ENCODE peak calls at places on chromosomes 6 and 20, in six cellular contexts. R is fibroblast of lung, P is MM.1S, C is astrocyte of the spinal cord, Z is neural crest cell, Q is AG09319. K is an unnamed sample.

GRCh38 chr6:113690255-113690956 is 166.7 kb upstream of the MARCKS start:
- DNase-seq in Q (no peak), C (peak), Z (no peak), P (peak), R (peak), K (no peak)

GRCh38 chr6:108989700-108990099 is 104.9 kb downstream of the SESN1 start:
- DNase-seq in Z (no peak), P (no peak), Q (no peak), R (no peak), C (no peak), K (no peak)

GRCh38 chr6:168514216-168514615 is 73.2 kb downstream of the SMOC2 start:
- DNase-seq in C (no peak), Q (no peak), Z (no peak), P (no peak), R (peak), K (no peak)

GRCh38 chr6:160215232-160215631 is 43.4 kb downstream of the SLC22A2 start:
- DNase-seq in Q (no peak), C (no peak), R (peak), P (no peak), Z (no peak), K (no peak)

GRCh38 chr6:130810307-130811030 is 16.7 kb upstream of the SMLR1 start:
- DNase-seq in P (no peak), Q (no peak), C (peak), Z (no peak), R (peak), K (no peak)

GRCh38 chr6:93105017-93105416 is 314.3 kb downstream of the EPHA7 start:
- DNase-seq in Z (no peak), R (peak), C (peak), Q (no peak), P (no peak), K (no peak)

GRCh38 chr20:53899351-53900167 is 170.8 kb downstream of the BCAS1 start:
- DNase-seq in Z (no peak), C (peak), R (peak), Q (no peak), P (peak), K (no peak)

GRCh38 chr6:168683621-168684020 is 242.6 kb downstream of the SMOC2 start:
- DNase-seq in C (no peak), Z (no peak), Q (no peak), P (no peak), R (no peak), K (no peak)

GRCh38 chr6:106895703-106896040 is 78.9 kb downstream of the CD24 start:
- DNase-seq in C (no peak), P (no peak), R (no peak), Q (no peak), Z (no peak), K (no peak)

GRCh38 chr6:125792172-125792571 is 1.4 kb downstream of the NCOA7 start:
- DNase-seq in C (no peak), R (no peak), Q (no peak), P (no peak), Z (no peak), K (no peak)

GRCh38 chr6:127186889-127187288 is 68.4 kb downstream of the RSPO3 start:
- DNase-seq in Z (peak), P (peak), C (no peak), R (no peak), Q (no peak), K (no peak)

GRCh38 chr20:49887828-49888340 is 27.4 kb downstream of the SPATA2 start:
- DNase-seq in Q (no peak), C (no peak), P (no peak), Z (no peak), R (no peak), K (no peak)

GRCh38 chr6:157956171-157956730 is 25.4 kb upstream of the SYNJ2 start:
- DNase-seq in Q (no peak), P (no peak), C (no peak), R (no peak), Z (no peak), K (no peak)

GRCh38 chr6:164013480-164014208 is 599.1 kb downstream of the QKI start:
- DNase-seq in P (no peak), R (peak), Z (no peak), Q (no peak), C (no peak), K (no peak)

GRCh38 chr20:58719258-58719657 is 26.7 kb downstream of the NPEPL1 start:
- DNase-seq in C (no peak), P (no peak), R (no peak), Z (no peak), Q (no peak), K (peak)

GRCh38 chr6:148653138-148653776 is 93.6 kb upstream of the UST start:
- DNase-seq in Z (no peak), P (no peak), C (peak), Q (no peak), R (peak), K (no peak)

GRCh38 chr6:90894285-90895144 is 307.6 kb upstream of the MAP3K7 start:
- DNase-seq in C (no peak), Z (no peak), Q (no peak), R (no peak), P (no peak), K (no peak)

DNA sequence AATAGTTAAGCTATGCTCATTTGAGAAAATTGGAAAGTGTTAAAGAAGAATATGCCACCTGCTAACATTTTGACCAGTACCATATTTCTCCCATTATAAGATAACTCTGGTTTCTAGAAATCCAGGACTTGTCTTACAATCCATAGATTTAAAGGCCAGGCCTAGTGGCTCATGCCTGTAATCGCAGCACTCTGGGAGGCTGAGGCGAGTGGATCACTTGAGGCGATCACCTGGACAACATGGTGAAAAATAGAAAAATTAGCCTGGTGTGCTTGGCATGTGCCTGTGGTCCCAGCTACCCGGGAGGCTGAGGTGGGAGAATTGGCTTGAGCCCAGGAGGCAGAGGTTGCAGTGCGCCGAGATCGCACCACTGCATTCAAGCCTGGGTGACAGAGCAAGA is 26.7 kb upstream of the MAPRE1 start:
- DNase-seq in C (no peak), Q (no peak), P (no peak), R (no peak), Z (no peak), K (no peak)
- TF ChIP-seq CTCF in C (no peak), Q (no peak), P (no peak), R (no peak), Z (peak), K (no peak)

GRCh38 chr20:35849726-35850125 is 77.9 kb downstream of the PHF20 start:
- DNase-seq in P (no peak), Q (no peak), C (no peak), R (no peak), Z (no peak), K (no peak)
- TF ChIP-seq CTCF in P (no peak), Q (no peak), C (no peak), R (no peak), Z (no peak), K (no peak)

DNA sequence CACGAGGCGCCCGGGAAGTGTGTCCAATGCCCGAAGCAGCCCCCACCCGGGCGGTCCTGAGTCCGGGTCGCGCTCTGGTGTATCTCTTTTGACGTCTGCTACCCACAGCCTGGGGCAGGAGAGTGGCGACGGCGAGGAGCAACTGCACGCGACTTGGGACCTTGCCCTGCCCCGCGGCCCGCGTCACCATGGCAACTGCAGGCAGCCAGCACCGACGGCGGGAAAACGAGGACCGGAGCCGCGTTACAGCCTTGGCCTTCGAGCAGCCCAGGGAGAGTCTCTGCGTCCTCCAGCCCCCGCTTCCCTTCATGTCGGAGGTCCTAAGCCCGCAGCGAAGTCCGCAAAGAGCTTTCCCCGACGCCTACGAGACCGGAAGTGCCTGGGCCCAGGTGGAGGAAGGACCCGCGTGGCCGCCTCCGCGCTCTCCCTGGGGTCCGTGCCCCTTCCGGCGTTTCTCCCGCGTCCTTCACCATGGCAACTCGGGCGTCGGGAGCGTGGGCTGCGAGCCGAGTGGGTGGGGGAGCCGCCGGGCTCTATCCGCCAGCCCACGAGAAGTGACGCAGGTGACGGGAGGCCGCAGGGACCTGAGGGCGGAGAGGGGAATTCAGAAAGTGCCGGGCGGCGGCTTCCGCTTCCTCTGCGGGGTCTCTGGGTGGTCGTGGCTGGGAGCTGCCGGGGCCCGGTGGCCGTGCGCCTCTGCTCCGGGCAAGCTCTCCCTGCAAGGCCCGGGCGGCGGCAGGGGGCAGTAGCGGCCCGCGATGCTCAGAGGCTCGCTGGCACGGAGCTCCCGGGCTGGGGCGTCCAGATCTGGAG is 88.6 kb upstream of the TGM3 start:
- DNase-seq in C (peak), Z (peak), P (peak), Q (no peak), R (peak), K (peak)
- TF ChIP-seq CTCF in C (peak), Z (peak), P (peak), Q (peak), R (peak), K (peak)

GRCh38 chr6:2693191-2693590 is 57.5 kb downstream of the MYLK4 start:
- DNase-seq in P (no peak), Q (no peak), C (no peak), Z (no peak), R (no peak), K (no peak)

GRCh38 chr6:2695464-2696095 is 55.1 kb downstream of the MYLK4 start:
- DNase-seq in R (peak), Q (no peak), Z (no peak), P (no peak), C (peak), K (no peak)

GRCh38 chr6:2697291-2697690 is 53.4 kb downstream of the MYLK4 start:
- DNase-seq in Q (no peak), R (no peak), C (no peak), P (no peak), Z (no peak), K (no peak)
- TF ChIP-seq CTCF in Q (no peak), R (no peak), C (no peak), P (no peak), Z (no peak), K (no peak)

DNA sequence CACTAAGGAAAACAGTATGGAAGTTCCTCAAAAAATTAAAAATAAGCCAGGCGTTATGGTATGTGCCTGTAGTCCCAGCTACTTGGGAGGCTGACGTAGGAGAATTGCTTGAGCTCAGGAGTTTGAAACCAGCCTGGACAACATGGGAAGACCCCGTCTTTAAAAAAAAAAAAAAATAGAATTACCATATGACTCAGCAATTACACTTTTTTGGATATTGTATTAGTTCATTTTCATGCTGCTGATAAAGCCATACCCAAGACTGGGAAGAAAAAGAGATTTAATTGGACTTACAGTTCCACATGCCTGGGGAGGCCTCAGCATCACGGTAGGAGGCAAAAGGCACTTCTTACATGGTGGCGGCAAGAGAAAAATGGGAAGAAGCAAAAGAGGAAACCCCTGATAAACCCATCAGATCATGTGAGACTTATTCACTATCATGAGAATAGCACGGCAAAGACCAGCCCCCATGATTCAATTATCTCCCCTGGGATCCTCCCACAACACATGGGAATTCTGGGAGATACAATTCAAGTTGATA is 10.8 kb upstream of the SMIM29 start:
- DNase-seq in C (no peak), R (no peak), Q (no peak), P (no peak), Z (no peak), K (no peak)
- TF ChIP-seq CTCF in C (no peak), R (no peak), Q (no peak), P (no peak), Z (no peak), K (no peak)

GRCh38 chr6:66931787-66932186 is 1224.8 kb upstream of the EYS start:
- DNase-seq in C (no peak), Z (no peak), P (no peak), R (no peak), Q (no peak), K (no peak)

GRCh38 chr6:66930559-66931290 is 1223.7 kb upstream of the EYS start:
- DNase-seq in Z (no peak), P (no peak), C (peak), Q (no peak), R (peak), K (no peak)

DNA sequence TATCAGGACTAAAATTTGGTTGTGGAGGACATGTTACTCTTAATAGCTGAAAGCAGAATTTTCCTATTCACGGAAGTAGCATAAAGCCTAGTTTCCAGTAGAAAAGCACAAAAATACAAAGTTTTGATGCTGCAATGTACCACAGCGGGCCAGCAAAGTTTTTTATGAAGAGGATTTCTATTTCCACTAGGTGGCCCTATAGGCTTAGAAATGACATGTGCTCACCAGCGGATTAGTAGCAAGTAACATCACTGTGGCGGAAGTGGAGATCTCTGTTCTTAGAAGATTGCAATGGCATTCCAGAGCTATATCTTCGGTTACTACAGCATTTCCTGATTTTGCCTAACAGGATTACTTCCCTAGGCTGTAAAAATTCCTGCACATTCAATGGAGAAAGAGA is 1219.0 kb upstream of the EYS start:
- DNase-seq in C (no peak), R (peak), Z (no peak), P (peak), Q (no peak), K (no peak)
- TF ChIP-seq CTCF in C (no peak), R (no peak), Z (no peak), P (peak), Q (no peak), K (peak)

GRCh38 chr20:64038579-64039292 is 2.8 kb downstream of the C20orf204 start:
- DNase-seq in R (peak), Q (no peak), P (peak), C (peak), Z (peak), K (no peak)
- TF ChIP-seq CTCF in R (peak), Q (peak), P (peak), C (peak), Z (peak), K (peak)

GRCh38 chr6:30259140-30260035 is 46.2 kb upstream of the TRIM26 start:
- DNase-seq in R (peak), Z (peak), P (peak), C (peak), Q (no peak), K (peak)
- TF ChIP-seq CTCF in R (peak), Z (peak), P (peak), C (peak), Q (peak), K (peak)

DNA sequence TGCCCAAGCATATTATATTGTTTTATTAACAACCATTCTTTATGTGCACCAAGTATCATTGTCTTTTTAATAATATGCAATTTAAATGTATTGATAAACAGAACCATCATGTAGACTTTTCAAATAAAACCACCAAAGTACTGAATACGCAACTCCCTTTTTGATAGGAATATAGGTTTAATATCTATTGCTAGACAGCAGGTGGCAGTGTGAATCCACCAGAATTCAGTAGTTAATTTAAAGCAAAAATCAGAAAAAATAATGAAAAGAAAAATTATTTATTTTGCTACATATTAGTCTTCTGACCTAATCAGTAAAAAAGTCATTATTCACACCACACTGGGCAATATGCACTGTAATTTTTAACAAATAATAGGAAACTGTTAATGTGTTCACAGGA is 143.7 kb downstream of the KLHL32 start:
- DNase-seq in R (peak), P (peak), C (peak), Z (peak), Q (no peak), K (no peak)
- TF ChIP-seq CTCF in R (peak), P (peak), C (peak), Z (peak), Q (peak), K (peak)